ENCODE peak calls at places on chromosomes 5 and 9, in five cellular contexts. N is dorsolateral prefrontal cortex, X is mesothelial cell of epicardium, S is H9, Y is B cell. J is an unnamed sample.
A peak's percentile ranks its signal among the peaks of the same experiment; 100 is the strongest.

GRCh38 chr9:14314424-14314928 is 535 bp upstream of the NFIB start:
- DNase-seq in N (peak; percentile 39), X (peak; percentile 59), S (peak; percentile 64), Y (peak; percentile 43), J (peak; percentile 33)

GRCh38 chr9:88747768-88748167 is 212.8 kb downstream of the NXNL2 start:
- DNase-seq in N (no peak), X (no peak), S (peak; percentile 62), Y (no peak), J (no peak)

GRCh38 chr5:34008721-34009120 is 871 bp upstream of the AMACR start:
- DNase-seq in N (no peak), X (no peak), S (no peak), Y (no peak), J (no peak)

GRCh38 chr9:131017067-131017466 is 8.1 kb downstream of the LAMC3 start:
- DNase-seq in N (no peak), X (no peak), S (peak; percentile 81), Y (no peak), J (no peak)

GRCh38 chr5:158725223-158725825 is 374.4 kb downstream of the EBF1 start:
- DNase-seq in N (no peak), X (no peak), S (no peak), Y (no peak), J (no peak)

GRCh38 chr9:114460513-114461225 is 44.6 kb downstream of the WHRN start:
- DNase-seq in N (no peak), X (no peak), S (peak; percentile 22), Y (no peak), J (no peak)

GRCh38 chr9:81381694-81382093 is 307.7 kb downstream of the TLE1 start:
- DNase-seq in N (no peak), X (no peak), S (no peak), Y (no peak), J (no peak)

GRCh38 chr5:41835625-41836024 is 34.6 kb downstream of the OXCT1 start:
- DNase-seq in N (peak; percentile 47), X (no peak), S (peak; percentile 34), Y (no peak), J (peak; percentile 12)

GRCh38 chr5:176361437-176362097 is at the start of gene KIAA1191:
- DNase-seq in N (peak; percentile 96), X (peak; percentile 82), S (peak; percentile 92), Y (peak; percentile 87), J (peak; percentile 94)
- TF ChIP-seq CTCF in N (peak; percentile 51), X (no peak), S (no peak), Y (peak; percentile 31), J (peak; percentile 39)

GRCh38 chr5:54148062-54148461 is 162.3 kb downstream of the ARL15 start:
- DNase-seq in N (no peak), X (no peak), S (no peak), Y (no peak), J (no peak)
- TF ChIP-seq CTCF in N (no peak), X (no peak), S (no peak), Y (no peak), J (no peak)

DNA sequence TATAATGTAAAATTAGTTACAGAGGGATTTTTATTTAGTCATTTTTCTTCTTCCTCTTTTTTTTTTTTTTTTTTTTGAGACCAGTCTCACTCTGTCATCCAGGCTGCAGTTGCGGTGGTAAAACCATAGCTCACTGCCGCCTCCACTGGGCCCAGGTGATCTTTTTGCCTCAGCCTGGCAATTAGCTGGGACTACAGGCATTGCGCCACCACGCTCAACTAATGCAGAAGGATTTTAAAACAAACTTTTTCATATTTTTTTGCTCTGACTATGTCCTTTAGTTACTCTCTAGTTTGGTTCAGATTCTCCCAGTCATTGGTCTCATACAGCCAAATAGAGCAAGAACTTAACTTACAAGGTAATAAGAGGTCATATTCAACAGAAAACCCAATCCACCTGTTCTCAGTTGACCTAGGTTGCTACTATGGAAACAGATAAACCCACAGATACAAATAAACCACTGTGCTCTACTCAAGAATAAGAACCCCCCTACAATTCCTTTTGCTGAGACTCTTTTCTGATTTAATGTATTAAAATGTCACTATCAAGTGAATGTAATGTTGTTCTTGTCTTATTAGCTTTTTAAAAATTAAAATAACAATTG is 50.1 kb upstream of the TTC39B start:
- DNase-seq in N (no peak), X (no peak), S (peak; percentile 71), Y (peak; percentile 19), J (peak; percentile 13)
- TF ChIP-seq CTCF in N (no peak), X (no peak), S (peak; percentile 61), Y (peak; percentile 44), J (peak; percentile 5)

GRCh38 chr9:82532504-82532903 is 530.4 kb downstream of the RASEF start:
- DNase-seq in N (no peak), X (no peak), S (no peak), Y (no peak), J (no peak)
- TF ChIP-seq CTCF in N (peak; percentile 25), X (no peak), S (peak; percentile 36), Y (no peak), J (no peak)

DNA sequence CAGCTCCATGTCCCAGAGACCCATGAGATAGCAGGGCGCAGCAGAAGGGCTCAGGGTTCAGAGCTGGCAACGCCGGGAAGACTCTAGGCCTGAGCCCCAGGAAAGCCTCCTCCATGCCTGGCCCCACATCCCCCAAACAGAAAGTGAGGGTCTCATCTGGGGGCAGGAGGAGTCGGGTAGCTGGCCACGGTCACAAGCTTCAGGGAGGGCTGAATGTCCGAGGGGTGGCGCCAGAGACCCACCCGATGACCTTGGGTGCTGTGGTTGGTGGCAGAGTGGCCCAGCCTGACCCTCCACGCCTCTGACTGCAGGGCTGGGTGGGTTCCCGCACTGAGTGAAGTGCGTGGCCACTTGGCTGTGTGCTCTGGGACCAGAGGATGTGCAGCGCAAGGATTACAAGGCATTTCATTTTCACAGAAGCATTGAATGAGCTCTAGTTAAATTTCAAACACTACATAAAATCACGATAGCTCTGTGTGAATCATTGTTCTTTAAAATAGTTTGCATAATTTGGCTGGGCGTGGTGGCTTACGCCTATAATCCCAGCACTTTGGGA is 3.0 kb downstream of the C8G start:
- DNase-seq in N (peak; percentile 80), X (no peak), S (peak; percentile 77), Y (no peak), J (peak; percentile 83)
- TF ChIP-seq CTCF in N (peak; percentile 68), X (no peak), S (peak; percentile 72), Y (no peak), J (peak; percentile 95)

GRCh38 chr5:95842955-95843544 is 20.5 kb upstream of the GLRX start:
- DNase-seq in N (no peak), X (no peak), S (peak; percentile 57), Y (peak; percentile 67), J (peak; percentile 47)
- TF ChIP-seq CTCF in N (peak; percentile 9), X (no peak), S (no peak), Y (no peak), J (peak; percentile 27)

DNA sequence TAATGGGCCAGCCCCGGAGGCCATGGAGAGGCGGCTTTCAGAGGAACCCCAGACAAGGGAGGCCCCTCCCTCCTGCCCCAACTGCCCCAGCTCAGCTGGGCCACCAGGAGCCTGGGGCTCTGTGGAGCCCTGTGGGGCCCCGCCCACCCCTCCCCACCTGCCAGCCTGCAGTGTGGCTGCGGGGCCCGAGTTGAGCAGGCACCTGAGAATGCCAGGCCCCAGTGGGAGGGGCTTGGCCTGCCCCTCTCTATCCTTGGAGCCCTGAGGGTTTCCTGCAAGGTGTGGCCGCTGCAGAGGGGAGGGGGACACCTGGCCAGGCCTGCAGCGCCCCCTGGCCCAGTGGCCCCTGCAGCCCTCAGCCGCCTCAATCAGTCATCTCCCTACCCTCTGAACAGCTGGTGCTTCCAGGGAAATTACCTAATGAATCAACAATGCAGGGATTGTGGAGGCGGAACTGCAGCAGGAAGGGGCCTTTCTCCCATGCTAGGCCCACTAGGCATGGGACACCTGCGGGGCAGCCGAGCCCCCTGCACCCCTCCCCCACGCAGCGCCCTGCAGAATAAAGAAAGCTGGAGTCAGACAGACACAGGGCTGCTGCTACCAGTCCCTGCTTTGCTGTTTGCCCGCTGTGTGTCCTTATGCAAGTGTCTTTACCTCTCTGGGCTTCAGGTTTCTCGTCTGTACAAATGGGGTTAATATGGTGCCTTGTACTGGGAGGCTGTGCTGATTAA is 48.0 kb downstream of the LMX1B start:
- DNase-seq in N (no peak), X (no peak), S (peak; percentile 97), Y (no peak), J (peak; percentile 75)
- TF ChIP-seq CTCF in N (no peak), X (no peak), S (peak; percentile 76), Y (no peak), J (peak; percentile 67)

GRCh38 chr5:59008816-59009473 is 426.1 kb downstream of the RAB3C start:
- DNase-seq in N (no peak), X (no peak), S (no peak), Y (no peak), J (no peak)

GRCh38 chr5:59003641-59004040 is 420.8 kb downstream of the RAB3C start:
- DNase-seq in N (no peak), X (no peak), S (peak; percentile 60), Y (no peak), J (peak; percentile 31)

GRCh38 chr5:59005934-59006701 is 423.2 kb downstream of the RAB3C start:
- DNase-seq in N (no peak), X (no peak), S (no peak), Y (no peak), J (no peak)

GRCh38 chr5:59003124-59003523 is 420.2 kb downstream of the RAB3C start:
- DNase-seq in N (no peak), X (no peak), S (no peak), Y (no peak), J (peak; percentile 60)

GRCh38 chr5:59007460-59008063 is 424.7 kb downstream of the RAB3C start:
- DNase-seq in N (no peak), X (no peak), S (no peak), Y (no peak), J (no peak)
- TF ChIP-seq CTCF in N (peak; percentile 56), X (peak; percentile 11), S (peak; percentile 81), Y (peak; percentile 34), J (peak; percentile 2)

DNA sequence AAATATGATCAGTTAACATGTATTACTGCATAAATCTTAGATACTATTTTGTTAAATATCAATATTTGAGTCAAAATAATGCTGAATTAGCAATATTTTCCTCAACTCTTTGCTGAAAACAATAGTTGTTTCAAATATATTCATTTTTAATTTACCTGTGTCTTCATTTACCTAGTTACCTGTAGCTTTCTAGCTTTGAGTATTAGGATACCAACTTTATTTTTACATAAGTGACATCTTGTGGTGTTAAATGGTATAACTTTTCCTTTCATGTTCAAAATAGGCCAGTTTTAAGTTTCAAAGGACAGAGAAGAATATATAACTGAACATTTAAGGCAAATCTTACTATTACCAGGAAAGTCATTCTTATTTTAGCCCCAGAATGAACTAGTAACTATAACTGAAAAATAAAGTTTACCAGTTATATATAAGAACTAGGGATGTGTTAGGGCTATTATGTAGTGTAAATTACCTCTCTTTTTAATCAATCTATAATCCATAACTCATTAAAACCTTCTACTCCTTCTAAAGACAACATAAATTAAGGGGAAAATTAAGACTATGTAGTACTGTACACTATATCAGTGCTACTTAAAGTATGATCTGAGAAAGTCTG is 25.3 kb downstream of the AP3B1 start:
- DNase-seq in N (no peak), X (no peak), S (no peak), Y (no peak), J (no peak)
- TF ChIP-seq CTCF in N (peak; percentile 72), X (peak; percentile 66), S (peak; percentile 66), Y (peak; percentile 80), J (no peak)

J was measured in WERI-Rb-1.